ENCODE peak calls at places on chromosomes 6 and 20, in ten cellular contexts. One of them, this sample, is unnamed.

GRCh38 chr6:72328775-72329174 is 293.1 kb upstream of the KCNQ5 start:
- DNase-seq in body of pancreas: no peak
- DNase-seq in uterus: no peak
- DNase-seq in SJSA1: no peak
- DNase-seq in neuronal stem cell: no peak
- DNase-seq in CD8-positive, alpha-beta memory T cell: no peak
- DNase-seq in psoas muscle: no peak
- DNase-seq in spleen: no peak
- DNase-seq in fibroblast of lung: no peak
- DNase-seq in MM.1S: no peak
- DNase-seq in this sample: no peak

GRCh38 chr6:135693971-135694370 is 157.5 kb upstream of the PDE7B start:
- DNase-seq in uterus: no peak
- DNase-seq in fibroblast of lung: no peak
- DNase-seq in CD8-positive, alpha-beta memory T cell: no peak
- DNase-seq in spleen: no peak
- DNase-seq in body of pancreas: no peak
- DNase-seq in psoas muscle: no peak
- DNase-seq in neuronal stem cell: no peak
- DNase-seq in SJSA1: no peak
- DNase-seq in MM.1S: no peak
- DNase-seq in this sample: no peak

GRCh38 chr6:62285612-62286469 is at the start of gene KHDRBS2:
- DNase-seq in SJSA1: peak; percentile 38
- DNase-seq in neuronal stem cell: peak; percentile 85
- DNase-seq in psoas muscle: peak; percentile 89
- DNase-seq in body of pancreas: peak; percentile 77
- DNase-seq in uterus: peak; percentile 39
- DNase-seq in spleen: peak; percentile 95
- DNase-seq in fibroblast of lung: no peak
- DNase-seq in CD8-positive, alpha-beta memory T cell: no peak
- DNase-seq in MM.1S: peak; percentile 91
- DNase-seq in this sample: no peak

GRCh38 chr6:160919713-160920112 is 71.9 kb upstream of the MAP3K4 start:
- DNase-seq in body of pancreas: no peak
- DNase-seq in psoas muscle: no peak
- DNase-seq in uterus: no peak
- DNase-seq in spleen: no peak
- DNase-seq in CD8-positive, alpha-beta memory T cell: no peak
- DNase-seq in SJSA1: no peak
- DNase-seq in MM.1S: no peak
- DNase-seq in fibroblast of lung: peak; percentile 86
- DNase-seq in neuronal stem cell: no peak
- DNase-seq in this sample: peak; percentile 81

GRCh38 chr6:100472674-100473073 is 8.0 kb upstream of the SIM1 start:
- DNase-seq in psoas muscle: no peak
- DNase-seq in SJSA1: no peak
- DNase-seq in uterus: no peak
- DNase-seq in spleen: no peak
- DNase-seq in fibroblast of lung: no peak
- DNase-seq in neuronal stem cell: no peak
- DNase-seq in CD8-positive, alpha-beta memory T cell: no peak
- DNase-seq in body of pancreas: no peak
- DNase-seq in MM.1S: peak; percentile 93
- DNase-seq in this sample: no peak

GRCh38 chr6:1230689-1231605 is 81.0 kb upstream of the FOXQ1 start:
- DNase-seq in SJSA1: no peak
- DNase-seq in MM.1S: no peak
- DNase-seq in fibroblast of lung: no peak
- DNase-seq in CD8-positive, alpha-beta memory T cell: no peak
- DNase-seq in uterus: no peak
- DNase-seq in body of pancreas: no peak
- DNase-seq in neuronal stem cell: no peak
- DNase-seq in spleen: no peak
- DNase-seq in psoas muscle: no peak
- DNase-seq in this sample: no peak

GRCh38 chr6:87944541-87944954 is 103.1 kb upstream of the SPACA1 start:
- DNase-seq in spleen: no peak
- DNase-seq in MM.1S: no peak
- DNase-seq in neuronal stem cell: no peak
- DNase-seq in body of pancreas: peak; percentile 41
- DNase-seq in fibroblast of lung: peak; percentile 33
- DNase-seq in CD8-positive, alpha-beta memory T cell: no peak
- DNase-seq in SJSA1: peak; percentile 55
- DNase-seq in psoas muscle: peak; percentile 89
- DNase-seq in uterus: peak; percentile 44
- DNase-seq in this sample: peak; percentile 7

GRCh38 chr20:52312131-52312729 is 120.7 kb upstream of the ZFP64 start:
- DNase-seq in MM.1S: peak; percentile 76
- DNase-seq in psoas muscle: no peak
- DNase-seq in CD8-positive, alpha-beta memory T cell: peak; percentile 60
- DNase-seq in neuronal stem cell: peak; percentile 61
- DNase-seq in body of pancreas: peak; percentile 41
- DNase-seq in uterus: peak; percentile 24
- DNase-seq in SJSA1: no peak
- DNase-seq in fibroblast of lung: peak; percentile 78
- DNase-seq in spleen: no peak
- DNase-seq in this sample: peak; percentile 59

GRCh38 chr6:34235605-34236422 is 859 bp upstream of the HMGA1 start:
- DNase-seq in uterus: peak; percentile 53
- DNase-seq in fibroblast of lung: peak; percentile 74
- DNase-seq in SJSA1: no peak
- DNase-seq in psoas muscle: peak; percentile 70
- DNase-seq in neuronal stem cell: peak; percentile 67
- DNase-seq in body of pancreas: no peak
- DNase-seq in CD8-positive, alpha-beta memory T cell: peak; percentile 75
- DNase-seq in MM.1S: no peak
- DNase-seq in spleen: peak; percentile 94
- DNase-seq in this sample: peak; percentile 85

GRCh38 chr20:18587665-18588553 is at the start of gene DTD1:
- DNase-seq in psoas muscle: peak; percentile 98
- DNase-seq in uterus: peak; percentile 93
- DNase-seq in neuronal stem cell: peak; percentile 79
- DNase-seq in CD8-positive, alpha-beta memory T cell: peak; percentile 55
- DNase-seq in SJSA1: peak; percentile 93
- DNase-seq in MM.1S: peak; percentile 89
- DNase-seq in body of pancreas: peak; percentile 95
- DNase-seq in spleen: peak; percentile 97
- DNase-seq in fibroblast of lung: peak; percentile 89
- DNase-seq in this sample: peak; percentile 84

GRCh38 chr20:36407196-36407733 is 101.1 kb downstream of the DLGAP4 start:
- DNase-seq in fibroblast of lung: no peak
- DNase-seq in neuronal stem cell: no peak
- DNase-seq in spleen: no peak
- DNase-seq in body of pancreas: no peak
- DNase-seq in SJSA1: no peak
- DNase-seq in CD8-positive, alpha-beta memory T cell: no peak
- DNase-seq in psoas muscle: no peak
- DNase-seq in uterus: no peak
- DNase-seq in MM.1S: no peak
- DNase-seq in this sample: no peak

GRCh38 chr20:420169-420620 is 12.1 kb downstream of the RBCK1 start:
- DNase-seq in MM.1S: no peak
- DNase-seq in body of pancreas: no peak
- DNase-seq in neuronal stem cell: no peak
- DNase-seq in uterus: no peak
- DNase-seq in spleen: no peak
- DNase-seq in SJSA1: no peak
- DNase-seq in fibroblast of lung: no peak
- DNase-seq in psoas muscle: no peak
- DNase-seq in CD8-positive, alpha-beta memory T cell: no peak
- DNase-seq in this sample: no peak

GRCh38 chr20:11231742-11232141 is 557.9 kb upstream of the JAG1 start:
- DNase-seq in uterus: no peak
- DNase-seq in spleen: no peak
- DNase-seq in psoas muscle: no peak
- DNase-seq in MM.1S: no peak
- DNase-seq in CD8-positive, alpha-beta memory T cell: no peak
- DNase-seq in neuronal stem cell: no peak
- DNase-seq in SJSA1: no peak
- DNase-seq in body of pancreas: no peak
- DNase-seq in fibroblast of lung: no peak
- DNase-seq in this sample: no peak

GRCh38 chr6:105363100-105363754 is 39.7 kb downstream of the PREP start:
- DNase-seq in CD8-positive, alpha-beta memory T cell: no peak
- DNase-seq in fibroblast of lung: peak; percentile 60
- DNase-seq in psoas muscle: no peak
- DNase-seq in spleen: no peak
- DNase-seq in neuronal stem cell: no peak
- DNase-seq in MM.1S: peak; percentile 15
- DNase-seq in body of pancreas: no peak
- DNase-seq in uterus: no peak
- DNase-seq in SJSA1: no peak
- DNase-seq in this sample: no peak

GRCh38 chr6:43798688-43799444 is 28.9 kb downstream of the VEGFA start:
- DNase-seq in CD8-positive, alpha-beta memory T cell: no peak
- DNase-seq in spleen: peak; percentile 83
- DNase-seq in body of pancreas: peak; percentile 91
- DNase-seq in neuronal stem cell: no peak
- DNase-seq in uterus: peak; percentile 59
- DNase-seq in MM.1S: peak; percentile 67
- DNase-seq in fibroblast of lung: peak; percentile 72
- DNase-seq in psoas muscle: peak; percentile 95
- DNase-seq in SJSA1: peak; percentile 73
- DNase-seq in this sample: peak; percentile 99

GRCh38 chr6:136284909-136285308 is 4.7 kb downstream of the BCLAF1 start:
- DNase-seq in body of pancreas: no peak
- DNase-seq in neuronal stem cell: no peak
- DNase-seq in MM.1S: no peak
- DNase-seq in psoas muscle: no peak
- DNase-seq in uterus: no peak
- DNase-seq in CD8-positive, alpha-beta memory T cell: no peak
- DNase-seq in spleen: no peak
- DNase-seq in SJSA1: no peak
- DNase-seq in fibroblast of lung: peak; percentile 66
- DNase-seq in this sample: no peak

GRCh38 chr6:106446287-106446885 is 85.9 kb downstream of the CRYBG1 start:
- DNase-seq in CD8-positive, alpha-beta memory T cell: peak; percentile 17
- DNase-seq in spleen: no peak
- DNase-seq in body of pancreas: no peak
- DNase-seq in neuronal stem cell: no peak
- DNase-seq in psoas muscle: no peak
- DNase-seq in fibroblast of lung: peak; percentile 39
- DNase-seq in MM.1S: peak; percentile 15
- DNase-seq in uterus: no peak
- DNase-seq in SJSA1: no peak
- DNase-seq in this sample: peak; percentile 36

GRCh38 chr6:141208101-141208500 is 924.6 kb upstream of the GJE1 start:
- DNase-seq in body of pancreas: no peak
- DNase-seq in MM.1S: no peak
- DNase-seq in CD8-positive, alpha-beta memory T cell: no peak
- DNase-seq in uterus: no peak
- DNase-seq in spleen: no peak
- DNase-seq in psoas muscle: no peak
- DNase-seq in neuronal stem cell: no peak
- DNase-seq in SJSA1: no peak
- DNase-seq in fibroblast of lung: no peak
- DNase-seq in this sample: no peak

DNA sequence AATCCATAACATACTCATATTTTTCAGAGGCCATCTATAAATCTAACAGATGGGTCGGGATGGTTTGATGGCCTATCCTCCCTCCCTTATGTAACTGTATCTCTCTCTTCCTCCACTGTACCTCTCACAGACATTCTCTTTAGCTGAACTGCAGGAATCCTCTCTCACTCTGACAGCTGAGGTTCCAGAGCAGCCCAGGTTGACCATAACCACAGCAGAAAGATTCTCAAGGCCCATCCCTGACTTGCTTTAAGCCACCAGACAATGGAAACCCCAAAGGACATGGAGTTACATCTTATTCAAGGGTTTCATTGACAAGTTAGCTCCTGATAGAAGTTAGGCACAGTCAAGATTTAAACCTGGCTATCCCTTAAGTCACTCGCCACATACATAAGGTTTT is 112.6 kb downstream of the ZMYND8 start:
- DNase-seq in uterus: no peak
- DNase-seq in spleen: no peak
- DNase-seq in neuronal stem cell: no peak
- DNase-seq in psoas muscle: no peak
- DNase-seq in fibroblast of lung: no peak
- DNase-seq in body of pancreas: no peak
- DNase-seq in MM.1S: no peak
- DNase-seq in CD8-positive, alpha-beta memory T cell: no peak
- DNase-seq in SJSA1: no peak
- DNase-seq in this sample: no peak
- H3K36me3 ChIP-seq in uterus: no peaks in the 10 kb centered on the region
- H3K36me3 ChIP-seq in spleen: peaks cover 38% of the 10 kb centered on the region
- H3K36me3 ChIP-seq in neuronal stem cell: peaks cover 34% of the 10 kb centered on the region
- H3K36me3 ChIP-seq in psoas muscle: peaks cover 13% of the 10 kb centered on the region
- H3K36me3 ChIP-seq in fibroblast of lung: peaks cover 6% of the 10 kb centered on the region
- H3K36me3 ChIP-seq in body of pancreas: peaks cover 6% of the 10 kb centered on the region
- H3K36me3 ChIP-seq in MM.1S: peaks cover 26% of the 10 kb centered on the region
- H3K36me3 ChIP-seq in CD8-positive, alpha-beta memory T cell: peaks cover 40% of the 10 kb centered on the region
- H3K36me3 ChIP-seq in SJSA1: peaks cover 70% of the 10 kb centered on the region
- H3K36me3 ChIP-seq in this sample: peaks cover 28% of the 10 kb centered on the region

DNA sequence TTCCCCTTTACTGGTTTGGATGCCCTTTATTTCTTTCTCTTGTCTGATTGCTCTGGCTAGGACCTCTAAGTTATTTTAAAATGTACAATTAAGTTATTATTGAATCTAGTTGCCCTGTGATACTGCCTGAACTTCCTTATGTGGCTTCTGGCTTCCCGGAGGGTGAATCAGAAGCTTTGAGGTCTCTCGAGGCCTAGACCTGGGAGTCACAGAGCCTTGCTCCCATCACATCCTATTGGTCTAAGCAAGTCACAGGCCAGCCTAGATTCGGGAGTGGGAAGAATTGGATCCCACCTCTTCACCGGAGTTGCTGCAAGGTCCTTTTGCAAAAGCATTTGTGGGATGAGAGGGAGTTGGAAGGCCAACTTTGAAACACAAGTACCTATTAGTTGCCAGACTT is 15.2 kb downstream of the BCAS4 start:
- DNase-seq in fibroblast of lung: no peak
- DNase-seq in uterus: no peak
- DNase-seq in SJSA1: no peak
- DNase-seq in psoas muscle: no peak
- DNase-seq in neuronal stem cell: no peak
- DNase-seq in CD8-positive, alpha-beta memory T cell: no peak
- DNase-seq in body of pancreas: no peak
- DNase-seq in MM.1S: no peak
- DNase-seq in spleen: no peak
- DNase-seq in this sample: no peak
- H3K4me3 ChIP-seq in fibroblast of lung: no peak overlapping the region
- H3K4me3 ChIP-seq in uterus: no peak overlapping the region
- H3K4me3 ChIP-seq in SJSA1: no peak overlapping the region
- H3K4me3 ChIP-seq in psoas muscle: no peak overlapping the region
- H3K4me3 ChIP-seq in neuronal stem cell: no peak overlapping the region
- H3K4me3 ChIP-seq in CD8-positive, alpha-beta memory T cell: no peak overlapping the region
- H3K4me3 ChIP-seq in body of pancreas: no peak overlapping the region
- H3K4me3 ChIP-seq in MM.1S: no peak overlapping the region
- H3K4me3 ChIP-seq in spleen: no peak overlapping the region
- H3K4me3 ChIP-seq in this sample: no peak overlapping the region

GRCh38 chr20:64005394-64005793 is 24.5 kb downstream of the PRPF6 start:
- DNase-seq in SJSA1: no peak
- DNase-seq in neuronal stem cell: no peak
- DNase-seq in body of pancreas: no peak
- DNase-seq in MM.1S: no peak
- DNase-seq in psoas muscle: no peak
- DNase-seq in fibroblast of lung: peak; percentile 35
- DNase-seq in spleen: no peak
- DNase-seq in uterus: no peak
- DNase-seq in CD8-positive, alpha-beta memory T cell: no peak
- DNase-seq in this sample: no peak
- H3K36me3 ChIP-seq in SJSA1: peaks cover 81% of the 10 kb centered on the region
- H3K36me3 ChIP-seq in neuronal stem cell: peaks cover 53% of the 10 kb centered on the region
- H3K36me3 ChIP-seq in body of pancreas: peaks cover 11% of the 10 kb centered on the region
- H3K36me3 ChIP-seq in MM.1S: peaks cover 18% of the 10 kb centered on the region
- H3K36me3 ChIP-seq in psoas muscle: no peaks in the 10 kb centered on the region
- H3K36me3 ChIP-seq in fibroblast of lung: peaks cover 17% of the 10 kb centered on the region
- H3K36me3 ChIP-seq in spleen: peaks cover 95% of the 10 kb centered on the region
- H3K36me3 ChIP-seq in uterus: no peaks in the 10 kb centered on the region
- H3K36me3 ChIP-seq in CD8-positive, alpha-beta memory T cell: peaks cover 49% of the 10 kb centered on the region
- H3K36me3 ChIP-seq in this sample: peaks cover 34% of the 10 kb centered on the region

GRCh38 chr6:15398657-15399287 is 152.9 kb downstream of the JARID2 start:
- DNase-seq in fibroblast of lung: no peak
- DNase-seq in psoas muscle: no peak
- DNase-seq in SJSA1: no peak
- DNase-seq in uterus: no peak
- DNase-seq in spleen: no peak
- DNase-seq in body of pancreas: no peak
- DNase-seq in neuronal stem cell: no peak
- DNase-seq in MM.1S: peak; percentile 76
- DNase-seq in CD8-positive, alpha-beta memory T cell: no peak
- DNase-seq in this sample: no peak
- H3K4me3 ChIP-seq in fibroblast of lung: no peak overlapping the region
- H3K4me3 ChIP-seq in psoas muscle: no peak overlapping the region
- H3K4me3 ChIP-seq in SJSA1: no peak overlapping the region
- H3K4me3 ChIP-seq in uterus: no peak overlapping the region
- H3K4me3 ChIP-seq in spleen: no peak overlapping the region
- H3K4me3 ChIP-seq in body of pancreas: no peak overlapping the region
- H3K4me3 ChIP-seq in neuronal stem cell: no peak overlapping the region
- H3K4me3 ChIP-seq in MM.1S: peak overlapping the region; percentile 9
- H3K4me3 ChIP-seq in CD8-positive, alpha-beta memory T cell: peak overlapping the region; percentile 30
- H3K4me3 ChIP-seq in this sample: no peak overlapping the region

This sample was measured in small intestine.